ENCODE peak calls at places on chromosomes 13 and 19, in eight cellular contexts. J is body of pancreas, B is OCI-LY7, K is spleen, M is astrocyte, Z is Calu3, E is BJ, U is neural crest cell. H is an unnamed sample.

GRCh38 chr19:13884726-13885591 is 8.0 kb downstream of the NANOS3 start:
- DNase-seq in J (peak), B (no peak), K (no peak), M (no peak), Z (no peak), E (no peak), U (no peak), H (no peak)

GRCh38 chr19:19866599-19867248 is 1.0 kb downstream of the ZNF253 start:
- DNase-seq in J (no peak), B (peak), K (peak), M (no peak), Z (peak), E (no peak), U (peak), H (peak)

GRCh38 chr19:42343344-42344110 is 18.1 kb downstream of the MEGF8 start:
- DNase-seq in J (no peak), B (no peak), K (no peak), M (no peak), Z (no peak), E (no peak), U (no peak), H (no peak)

GRCh38 chr19:45653634-45654033 is 14.4 kb upstream of the GIPR start:
- DNase-seq in J (no peak), B (no peak), K (no peak), M (no peak), Z (no peak), E (no peak), U (no peak), H (no peak)

GRCh38 chr13:29758591-29759114 is 91.8 kb downstream of the UBL3 start:
- DNase-seq in J (no peak), B (no peak), K (no peak), M (no peak), Z (peak), E (no peak), U (no peak), H (peak)

GRCh38 chr13:40456397-40456958 is 210.0 kb downstream of the FOXO1 start:
- DNase-seq in J (peak), B (no peak), K (no peak), M (no peak), Z (no peak), E (no peak), U (no peak), H (no peak)

GRCh38 chr19:12763100-12763499 is 11.5 kb downstream of the BEST2 start:
- DNase-seq in J (no peak), B (no peak), K (no peak), M (no peak), Z (no peak), E (no peak), U (no peak), H (no peak)

GRCh38 chr19:19485161-19485997 is 30.0 kb downstream of the TSSK6 start:
- DNase-seq in J (no peak), B (no peak), K (peak), M (peak), Z (no peak), E (no peak), U (no peak), H (no peak)

GRCh38 chr13:30299746-30300145 is 7.6 kb downstream of the KATNAL1 start:
- DNase-seq in J (no peak), B (no peak), K (no peak), M (peak), Z (no peak), E (no peak), U (no peak), H (no peak)

GRCh38 chr13:80577951-80578670 is 237.2 kb upstream of the SPRY2 start:
- DNase-seq in J (no peak), B (no peak), K (no peak), M (no peak), Z (no peak), E (no peak), U (no peak), H (no peak)

GRCh38 chr13:40341086-40341471 is 325.4 kb downstream of the FOXO1 start:
- DNase-seq in J (no peak), B (no peak), K (no peak), M (peak), Z (no peak), E (no peak), U (no peak), H (no peak)

GRCh38 chr13:63625869-63626268 is 2210.2 kb upstream of the PCDH20 start:
- DNase-seq in J (no peak), B (no peak), K (no peak), M (peak), Z (no peak), E (no peak), U (no peak), H (no peak)

GRCh38 chr19:1518471-1518870 is 5.4 kb upstream of the PLK5 start:
- DNase-seq in J (no peak), B (no peak), K (no peak), M (no peak), Z (no peak), E (no peak), U (no peak), H (no peak)

GRCh38 chr19:43438291-43439162 is 23.8 kb downstream of the TEX101 start:
- DNase-seq in J (peak), B (no peak), K (no peak), M (peak), Z (no peak), E (peak), U (no peak), H (no peak)

GRCh38 chr19:49889687-49890348 is 6.9 kb downstream of the IL4I1 start:
- DNase-seq in J (peak), B (peak), K (peak), M (peak), Z (no peak), E (no peak), U (peak), H (peak)

GRCh38 chr13:21753117-21753729 is 82.3 kb downstream of the FGF9 start:
- DNase-seq in J (no peak), B (no peak), K (no peak), M (no peak), Z (no peak), E (no peak), U (no peak), H (no peak)
- TF ChIP-seq CTCF in J (no peak), B (no peak), K (no peak), M (no peak), Z (no peak), E (no peak), U (no peak), H (no peak)

DNA sequence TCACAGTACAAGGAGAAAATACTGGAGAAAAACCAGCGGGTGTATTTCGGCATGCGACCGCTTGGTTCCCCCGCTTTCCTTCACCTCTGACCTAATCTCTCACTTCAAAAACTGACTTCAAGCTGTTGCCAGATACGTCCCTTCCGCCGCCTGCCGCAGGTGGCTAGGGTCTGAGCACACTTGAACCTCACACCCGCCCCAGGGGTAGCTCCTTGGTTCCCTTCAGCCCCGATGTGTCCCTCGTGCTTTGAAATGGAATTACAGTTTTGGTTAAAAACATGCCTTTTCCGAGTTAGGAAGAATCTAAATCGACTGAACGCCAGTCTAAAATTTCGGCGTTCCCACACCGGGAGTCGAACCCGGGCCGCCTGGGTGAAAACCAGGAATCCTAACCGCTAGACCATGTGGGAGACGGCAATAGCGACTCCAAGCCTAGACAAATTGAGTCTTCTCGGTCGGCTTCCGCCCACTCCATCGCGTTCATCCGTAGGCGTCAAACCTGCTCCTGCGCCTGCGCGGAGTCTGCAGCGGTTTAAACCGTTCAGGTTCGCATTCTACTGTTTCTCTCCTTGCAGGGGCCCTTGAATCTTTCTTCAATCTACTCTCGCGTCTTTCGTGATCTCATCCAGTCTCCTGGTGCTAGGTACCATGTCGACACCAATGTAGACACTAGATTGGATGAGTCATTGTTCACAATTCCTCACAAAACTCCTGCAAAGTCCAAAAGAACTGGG is 71.5 kb downstream of the NUFIP1 start:
- DNase-seq in J (peak), B (peak), K (peak), M (peak), Z (peak), E (peak), U (peak), H (peak)
- TF ChIP-seq CTCF in J (peak), B (peak), K (peak), M (peak), Z (peak), E (peak), U (peak), H (peak)

DNA sequence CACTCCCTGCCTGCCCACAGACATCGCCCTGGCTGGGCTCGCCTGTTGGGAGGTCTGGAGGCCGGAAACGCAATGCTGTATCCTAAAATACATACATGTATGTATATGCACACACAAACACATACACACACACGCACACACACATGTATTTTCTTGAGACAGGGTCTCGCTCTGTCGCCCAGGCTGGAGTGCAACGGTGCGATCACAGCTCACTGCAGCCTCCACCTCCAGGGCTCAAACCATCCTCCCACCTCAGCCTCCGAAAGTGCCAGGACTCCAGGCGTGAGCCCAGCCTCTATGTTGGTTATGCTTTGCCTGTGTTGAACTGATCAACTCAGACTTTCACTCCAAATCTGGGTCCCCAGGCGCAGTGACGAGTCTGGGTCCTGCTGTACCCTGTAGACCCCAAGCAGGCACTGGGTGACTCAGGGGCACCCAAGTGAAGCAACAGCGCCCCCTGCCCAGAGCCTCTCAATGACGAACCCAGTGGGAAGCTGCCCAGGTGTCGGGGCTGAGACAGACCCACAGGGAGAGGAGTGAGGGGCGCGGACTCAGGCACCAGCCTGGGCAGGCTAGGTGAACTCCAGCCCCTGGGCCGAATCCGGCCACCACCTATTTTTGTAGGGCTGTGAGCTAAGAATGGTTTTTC is 27.4 kb upstream of the CACTIN start:
- DNase-seq in J (no peak), B (peak), K (no peak), M (no peak), Z (peak), E (no peak), U (no peak), H (no peak)
- TF ChIP-seq CTCF in J (no peak), B (peak), K (no peak), M (no peak), Z (no peak), E (peak), U (peak), H (no peak)

DNA sequence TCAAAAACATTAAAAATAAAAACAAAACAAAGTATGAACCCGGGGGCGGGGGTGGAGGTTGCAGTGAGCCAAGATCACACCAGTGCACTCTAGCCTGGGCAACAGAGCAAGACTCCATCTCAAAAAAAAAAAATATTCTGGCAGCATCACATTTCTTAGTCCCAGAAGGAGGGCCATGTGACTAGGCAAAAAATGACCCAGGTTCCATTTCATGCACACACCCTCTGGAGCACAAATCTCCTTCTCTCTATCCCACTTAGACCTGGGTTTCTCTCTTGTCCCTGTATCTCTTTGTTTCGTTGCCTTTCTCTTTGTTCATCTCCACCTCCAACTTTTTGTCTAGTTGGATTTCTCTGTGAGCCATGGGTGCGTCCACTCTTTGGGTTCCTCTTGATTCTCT is 6.2 kb upstream of the CYP2A7 start:
- DNase-seq in J (no peak), B (no peak), K (no peak), M (no peak), Z (no peak), E (no peak), U (no peak), H (no peak)
- TF ChIP-seq CTCF in J (no peak), B (no peak), K (no peak), M (no peak), Z (no peak), E (no peak), U (no peak), H (no peak)

DNA sequence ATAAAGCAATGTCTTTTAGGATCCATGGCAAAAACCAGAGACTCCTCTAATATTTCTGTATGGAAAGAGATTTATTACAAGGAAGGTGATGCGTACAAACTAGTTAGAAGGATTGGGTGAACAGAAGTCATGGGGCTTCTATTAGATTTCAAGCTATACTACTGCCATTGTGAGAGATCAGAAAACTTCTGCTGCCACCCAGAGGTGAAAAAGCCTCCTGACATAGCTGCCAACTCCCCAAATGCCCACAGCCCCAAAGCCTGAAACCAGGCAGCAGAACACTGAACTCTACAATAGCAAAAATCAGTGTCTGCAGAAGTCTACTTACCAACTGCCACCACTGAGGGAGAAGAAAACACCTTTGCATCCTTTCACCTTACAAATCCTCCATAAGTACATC is 379.0 kb upstream of the MIR17HG start:
- DNase-seq in J (no peak), B (peak), K (no peak), M (no peak), Z (peak), E (no peak), U (peak), H (no peak)
- TF ChIP-seq CTCF in J (peak), B (no peak), K (no peak), M (peak), Z (no peak), E (no peak), U (peak), H (no peak)

H was measured in GM10248.